ENCODE peak calls at places on chromosomes 3 and 15, in five cellular contexts. K is right atrium auricular region, X is mucosa of descending colon, R is GM12865, M is progenitor cell of endocrine pancreas. W is an unnamed sample.

GRCh38 chr3:69462826-69463100 is 76.9 kb upstream of the FRMD4B start:
- DNase-seq in X (no peak), K (no peak), R (no peak), M (no peak), W (no peak)

GRCh38 chr3:17456650-17457049 is 285.8 kb downstream of the TBC1D5 start:
- DNase-seq in M (no peak), R (no peak), K (no peak), X (no peak), W (no peak)

GRCh38 chr3:45915518-45916231 is 27.6 kb upstream of the CXCR6 start:
- DNase-seq in R (peak), K (no peak), X (peak), M (no peak), W (peak)

GRCh38 chr3:8625991-8626390 is 18.6 kb downstream of the SSUH2 start:
- DNase-seq in X (no peak), M (no peak), R (no peak), K (no peak), W (no peak)

GRCh38 chr3:20324664-20325478 is 138.9 kb upstream of the SGO1 start:
- DNase-seq in R (peak), M (no peak), X (no peak), K (no peak), W (peak)

GRCh38 chr3:196712514-196713413 is 587 bp downstream of the PIGX start:
- DNase-seq in R (peak), X (peak), K (no peak), M (no peak), W (no peak)

GRCh38 chr3:43584043-43584826 is 37.6 kb downstream of the ANO10 start:
- DNase-seq in M (no peak), K (no peak), X (no peak), R (peak), W (no peak)

GRCh38 chr3:80983753-80984152 is 777.7 kb downstream of the GBE1 start:
- DNase-seq in M (no peak), K (no peak), X (peak), R (no peak), W (no peak)

GRCh38 chr15:35842631-35843030 is 296.7 kb upstream of the DPH6 start:
- DNase-seq in K (no peak), R (peak), X (no peak), M (no peak), W (no peak)

GRCh38 chr3:46124216-46125143 is 83.6 kb downstream of the CCR1 start:
- DNase-seq in M (no peak), R (no peak), K (no peak), X (no peak), W (no peak)

GRCh38 chr3:8632402-8633237 is 12.0 kb downstream of the SSUH2 start:
- DNase-seq in K (no peak), X (no peak), R (no peak), M (no peak), W (no peak)

GRCh38 chr15:64476550-64476949 is 16.2 kb downstream of the ZNF609 start:
- DNase-seq in K (no peak), X (no peak), M (no peak), R (no peak), W (no peak)

GRCh38 chr3:55904716-55905115 is 417.6 kb upstream of the WNT5A start:
- DNase-seq in K (no peak), R (no peak), M (no peak), X (no peak), W (no peak)

GRCh38 chr3:55903680-55904079 is 416.6 kb upstream of the WNT5A start:
- DNase-seq in M (no peak), X (no peak), R (no peak), K (no peak), W (no peak)

GRCh38 chr3:55896155-55896554 is 409.0 kb upstream of the WNT5A start:
- DNase-seq in R (no peak), X (no peak), M (no peak), K (no peak), W (no peak)

GRCh38 chr3:55897573-55898224 is 410.6 kb upstream of the WNT5A start:
- DNase-seq in X (peak), R (no peak), M (no peak), K (no peak), W (no peak)

DNA sequence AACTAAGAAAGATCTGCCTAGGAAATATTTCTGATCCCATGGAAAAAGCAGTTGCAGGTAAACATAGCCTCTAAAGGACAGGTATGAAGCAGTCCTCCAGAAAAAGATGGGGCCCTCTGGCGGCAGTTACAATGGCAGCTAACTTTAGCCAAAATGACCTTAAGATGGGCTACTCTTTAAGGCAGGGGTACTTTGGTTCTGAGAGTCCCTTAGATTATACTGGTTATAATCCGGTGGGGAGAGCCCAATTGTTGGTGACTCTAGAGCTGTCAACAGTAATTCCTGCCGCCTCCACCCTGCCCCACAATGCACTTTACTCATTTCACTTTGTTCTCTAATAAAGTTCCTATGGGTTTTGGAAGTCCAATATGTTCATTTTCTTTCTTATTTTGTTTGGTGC is 412.8 kb upstream of the WNT5A start:
- DNase-seq in K (no peak), X (peak), R (peak), M (no peak), W (peak)
- TF ChIP-seq CTCF in K (no peak), X (no peak), R (peak), M (peak), W (no peak)

DNA sequence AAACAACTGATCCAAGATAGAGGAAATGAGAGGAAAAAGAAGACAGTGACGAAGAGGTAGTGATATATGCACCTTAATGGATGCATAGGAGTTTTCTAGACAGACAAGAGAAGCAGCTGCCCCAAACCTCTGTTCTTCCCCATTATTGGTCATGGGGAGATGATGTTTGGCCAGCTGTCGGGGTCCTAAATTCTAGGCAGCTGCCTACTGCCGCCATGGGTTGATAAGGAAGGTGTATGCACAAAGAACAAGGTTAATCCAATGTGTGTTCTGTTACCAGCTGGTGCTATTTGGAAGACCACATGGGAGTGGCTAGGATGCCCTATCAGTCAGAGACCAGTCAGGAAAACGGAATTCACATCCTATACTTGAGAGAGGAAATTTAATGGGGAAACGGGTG is 47.4 kb downstream of the NTRK3 start:
- DNase-seq in R (no peak), M (no peak), X (no peak), K (no peak), W (no peak)
- TF ChIP-seq CTCF in R (no peak), M (no peak), X (no peak), K (no peak), W (no peak)

DNA sequence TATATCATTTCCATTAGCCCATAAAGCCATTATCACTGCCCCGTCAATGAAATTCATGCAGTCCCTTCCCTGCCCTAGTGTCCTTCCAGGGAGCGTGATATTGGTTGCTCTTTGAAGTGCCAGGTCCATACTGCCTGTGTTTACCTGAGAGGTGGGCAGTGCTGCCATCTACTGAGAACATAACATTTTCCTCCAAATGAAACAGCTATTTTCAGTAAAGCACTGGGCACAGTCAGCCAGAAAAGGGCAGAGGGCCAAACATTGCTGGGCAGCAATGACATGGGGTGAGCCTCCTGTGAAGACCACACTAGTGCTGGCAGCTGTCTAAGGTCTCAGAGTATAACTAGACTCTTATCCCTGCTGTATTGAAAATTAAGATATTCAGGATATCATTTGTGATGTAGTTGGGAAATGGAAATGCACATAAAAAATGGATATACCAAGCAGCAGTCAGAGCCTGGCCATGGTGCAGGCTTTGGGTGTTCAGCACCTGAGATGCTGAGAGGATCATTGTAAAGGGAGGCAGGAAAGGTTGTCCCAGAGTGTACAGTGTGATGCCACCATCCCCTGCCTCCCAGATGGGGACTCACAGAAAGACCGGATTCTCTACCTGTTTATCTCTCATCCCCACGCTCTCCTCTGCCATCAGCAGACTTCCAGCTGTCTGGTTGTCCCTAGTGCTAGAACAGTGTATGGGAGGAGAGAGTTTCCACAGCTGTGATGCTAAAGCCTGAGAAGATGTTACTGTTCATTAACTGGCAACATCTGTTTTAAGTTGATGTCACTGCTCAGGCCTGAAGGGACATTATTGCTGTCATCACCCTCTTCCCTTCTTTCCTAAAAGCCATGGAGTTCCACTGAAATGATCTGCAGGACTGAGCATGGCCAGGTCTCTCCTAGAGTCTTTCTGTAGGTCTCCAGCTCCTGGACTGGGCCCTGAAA is 108.8 kb downstream of the ARNT2 start:
- DNase-seq in X (no peak), M (no peak), K (no peak), R (no peak), W (no peak)
- TF ChIP-seq CTCF in X (no peak), M (no peak), K (no peak), R (no peak), W (no peak)

DNA sequence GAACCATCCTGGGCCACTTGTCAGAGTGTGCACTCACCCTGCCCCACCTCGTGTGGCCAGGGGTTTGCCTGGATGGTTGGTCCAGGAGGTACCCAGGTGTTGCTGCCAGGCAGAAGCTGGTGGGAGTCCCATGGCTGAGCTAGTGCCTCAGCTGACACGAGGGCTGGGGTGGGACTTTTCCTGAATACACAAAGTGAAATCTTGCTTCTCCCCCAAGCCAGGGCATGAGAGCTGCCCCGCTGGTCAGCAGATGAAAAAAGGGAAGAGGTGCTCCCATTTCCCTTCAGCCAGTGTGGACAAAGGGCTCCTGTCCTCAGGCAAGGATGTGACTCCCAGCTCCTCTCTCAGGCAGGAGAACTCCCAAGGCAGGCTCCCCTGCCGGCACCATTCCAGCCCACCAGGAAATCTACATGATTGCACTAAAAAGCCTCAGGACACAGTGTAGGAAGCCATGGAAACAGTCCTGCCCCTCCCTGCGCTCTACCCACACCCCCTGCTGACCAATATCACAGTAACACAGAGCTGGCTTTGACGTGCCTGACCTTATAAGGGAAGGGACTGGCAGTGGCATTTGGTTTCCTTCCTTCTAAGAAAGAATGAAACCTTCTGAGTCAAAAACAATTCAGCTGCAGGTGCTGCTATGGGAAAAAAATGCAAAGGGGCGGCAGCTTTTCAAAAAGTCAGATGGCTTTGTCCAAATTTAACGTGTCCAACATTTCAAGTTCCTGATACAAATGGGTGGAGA is 33.9 kb downstream of the MYO5C start:
- DNase-seq in R (peak), K (peak), X (peak), M (peak), W (peak)
- TF ChIP-seq CTCF in R (peak), K (no peak), X (no peak), M (no peak), W (peak)

DNA sequence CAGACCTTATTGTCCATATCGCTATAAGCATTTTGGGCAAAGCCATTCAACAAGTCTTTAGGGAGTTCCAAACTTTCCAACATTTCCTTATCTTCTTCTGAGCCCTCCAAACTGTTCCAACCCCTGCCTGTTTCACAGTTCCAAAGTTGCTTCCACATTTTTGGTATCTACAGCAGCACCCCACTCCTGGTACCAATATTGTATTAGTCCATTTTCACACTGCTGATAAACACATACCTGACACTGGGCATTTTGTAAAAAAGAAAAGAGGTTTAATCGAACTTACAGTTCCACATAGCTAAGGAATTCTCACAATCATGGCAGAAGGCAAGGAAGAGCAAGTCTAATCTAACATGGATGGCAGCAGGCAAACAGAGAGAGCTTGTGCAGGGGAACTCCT is 834.1 kb upstream of the GBE1 start:
- DNase-seq in K (no peak), X (no peak), M (no peak), R (no peak), W (no peak)
- TF ChIP-seq CTCF in K (no peak), X (no peak), M (no peak), R (no peak), W (no peak)

DNA sequence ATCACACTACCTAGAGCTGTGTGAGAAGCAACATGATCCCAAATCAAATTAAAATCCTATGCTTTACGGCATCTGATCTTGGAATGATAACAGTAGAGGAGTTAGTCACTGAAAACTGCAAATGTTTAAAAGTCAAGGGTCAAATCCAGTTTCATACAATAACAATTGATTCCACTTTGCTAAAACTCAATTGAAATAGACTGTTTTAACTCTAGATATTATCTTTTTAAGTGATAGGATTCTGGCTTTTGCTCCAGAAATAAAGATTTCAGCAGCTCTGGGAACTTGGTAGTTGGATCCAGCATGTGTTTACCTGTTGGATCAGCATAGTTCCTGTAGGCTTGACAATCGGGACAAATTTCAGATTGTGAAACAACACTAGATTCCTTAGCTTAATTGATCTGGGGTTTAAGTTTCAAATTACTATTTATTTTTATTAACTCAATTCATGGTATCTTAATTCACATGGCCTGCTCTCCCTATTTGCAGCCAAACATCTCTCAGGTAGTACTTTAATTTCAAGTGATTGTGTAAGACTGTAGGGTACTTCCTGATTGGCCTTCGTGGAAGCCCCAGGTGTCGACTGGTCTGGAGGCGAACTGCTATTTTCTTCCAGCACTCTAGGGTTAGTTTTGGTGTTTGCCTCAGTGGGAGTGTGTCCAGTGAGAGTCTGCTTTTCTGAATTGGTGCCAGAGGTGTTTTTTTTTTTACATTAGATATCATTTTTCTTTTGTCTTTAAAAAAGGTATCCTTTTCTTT is 16.6 kb downstream of the NFKBIZ start:
- DNase-seq in K (no peak), M (no peak), X (no peak), R (no peak), W (no peak)
- TF ChIP-seq CTCF in K (no peak), M (no peak), X (no peak), R (no peak), W (no peak)

DNA sequence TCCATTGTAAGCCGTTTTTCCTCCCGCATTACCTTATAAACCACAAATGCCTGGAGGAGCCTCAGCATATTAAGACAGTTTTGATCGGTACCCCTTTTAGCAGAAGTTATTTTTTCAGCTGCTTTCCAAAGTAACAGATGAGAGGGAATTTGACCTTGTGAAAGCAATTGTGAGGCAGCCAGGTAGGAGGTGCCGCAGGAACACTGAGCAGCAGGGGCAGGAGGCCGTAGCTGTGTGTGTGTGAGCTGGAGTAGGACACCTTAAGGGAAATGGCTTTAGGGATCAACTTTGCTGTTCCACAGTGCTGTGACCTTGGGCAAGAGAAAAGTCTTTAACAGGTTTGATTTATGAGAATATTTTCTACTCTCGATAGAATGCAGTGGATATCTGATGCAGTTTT is 482.1 kb downstream of the IL5RA start:
- DNase-seq in X (no peak), K (no peak), M (no peak), R (no peak), W (no peak)
- TF ChIP-seq CTCF in X (no peak), K (no peak), M (no peak), R (no peak), W (no peak)

W was measured in GM20000.